ENCODE peak calls at places on chromosomes 6 and 20, in five cellular contexts. A, L, M, S and U are unnamed samples.
A peak's percentile ranks its signal among the peaks of the same experiment; 100 is the strongest.

GRCh38 chr20:49284818-49285217 is 7.0 kb upstream of the ZNFX1 start:
- DNase-seq in A (no peak), L (no peak), M (no peak), S (no peak), U (no peak)

GRCh38 chr6:93624408-93624807 is 205.0 kb upstream of the EPHA7 start:
- DNase-seq in A (no peak), L (no peak), M (no peak), S (no peak), U (no peak)

GRCh38 chr6:39402239-39402751 is 79.8 kb upstream of the KCNK16 start:
- DNase-seq in A (no peak), L (no peak), M (no peak), S (no peak), U (no peak)

GRCh38 chr20:57656821-57657536 is 36.8 kb upstream of the ZBP1 start:
- DNase-seq in A (no peak), L (no peak), M (peak; percentile 5), S (no peak), U (no peak)

GRCh38 chr6:158038291-158039177 is 56.9 kb downstream of the SYNJ2 start:
- DNase-seq in A (no peak), L (no peak), M (no peak), S (no peak), U (no peak)

GRCh38 chr20:52212943-52213342 is 21.4 kb upstream of the ZFP64 start:
- DNase-seq in A (no peak), L (no peak), M (no peak), S (no peak), U (no peak)

GRCh38 chr20:57653546-57653900 is 33.3 kb upstream of the ZBP1 start:
- DNase-seq in A (no peak), L (no peak), M (no peak), S (no peak), U (no peak)

GRCh38 chr6:160750276-160750689 is 48.2 kb downstream of the PLG start:
- DNase-seq in A (peak; percentile 39), L (peak; percentile 76), M (peak; percentile 74), S (peak; percentile 42), U (peak; percentile 85)

GRCh38 chr20:43820742-43821330 is 93.8 kb upstream of the TOX2 start:
- DNase-seq in A (no peak), L (no peak), M (no peak), S (no peak), U (no peak)

GRCh38 chr6:6494677-6495076 is 93.8 kb upstream of the LY86 start:
- DNase-seq in A (peak; percentile 45), L (peak; percentile 73), M (peak; percentile 85), S (peak; percentile 28), U (peak; percentile 89)

GRCh38 chr6:52929321-52930164 is 20.0 kb upstream of the GSTA3 start:
- DNase-seq in A (no peak), L (no peak), M (no peak), S (no peak), U (no peak)

GRCh38 chr6:53587291-53587690 is 42.4 kb upstream of the GCLC start:
- DNase-seq in A (no peak), L (no peak), M (no peak), S (no peak), U (peak; percentile 40)

GRCh38 chr6:28709478-28710349 is 184.0 kb downstream of the GPX5 start:
- DNase-seq in A (no peak), L (peak; percentile 67), M (no peak), S (peak; percentile 47), U (peak; percentile 68)

GRCh38 chr6:40877362-40877761 is 161.7 kb downstream of the UNC5CL start:
- DNase-seq in A (no peak), L (no peak), M (no peak), S (no peak), U (no peak)

GRCh38 chr6:63573140-63573898 is 1.0 kb downstream of the LOC128125822 start:
- DNase-seq in A (peak; percentile 55), L (peak; percentile 86), M (peak; percentile 90), S (peak; percentile 53), U (peak; percentile 94)

GRCh38 chr20:21213691-21214090 is 87.8 kb downstream of the KIZ start:
- DNase-seq in A (no peak), L (no peak), M (no peak), S (no peak), U (no peak)

GRCh38 chr20:62165762-62166399 is 16.9 kb upstream of the MTG2 start:
- DNase-seq in A (no peak), L (no peak), M (no peak), S (no peak), U (no peak)

GRCh38 chr6:14876778-14877613 is 368.9 kb upstream of the JARID2 start:
- DNase-seq in A (peak; percentile 95), L (no peak), M (no peak), S (no peak), U (no peak)
- TF ChIP-seq CREB1 in A (peak; percentile 72), L (no peak), M (no peak), S (no peak), U (no peak)

DNA sequence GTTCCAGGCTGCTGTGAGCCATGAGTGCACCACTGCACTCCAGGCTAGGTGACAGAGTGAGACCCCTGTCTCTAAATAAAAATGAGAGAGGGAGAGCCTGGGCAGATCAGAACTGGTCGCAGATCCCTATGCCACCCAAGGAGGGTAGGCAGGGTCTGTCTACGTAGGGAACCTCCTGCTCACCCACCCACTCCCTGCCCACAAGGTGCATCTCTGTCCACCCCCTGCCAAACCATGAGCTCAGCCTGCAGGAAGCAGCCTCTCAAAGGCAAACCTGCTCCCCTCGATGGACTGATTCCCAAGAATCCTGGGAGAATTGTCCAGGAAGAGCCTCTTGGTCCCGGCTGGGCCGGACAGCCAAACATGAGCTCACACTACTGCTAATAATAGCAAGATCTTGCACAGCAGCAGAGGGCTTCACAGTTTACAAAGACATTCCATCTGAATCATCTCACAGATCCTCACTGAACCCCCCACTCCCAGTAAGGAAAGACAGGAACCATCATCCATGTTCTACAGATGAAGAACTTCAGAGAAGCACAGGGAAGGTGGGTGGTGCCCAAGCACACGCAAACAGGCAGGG is 27.8 kb upstream of the TLDC2 start:
- DNase-seq in A (no peak), L (no peak), M (no peak), S (no peak), U (no peak)
- TF ChIP-seq CREB1 in A (no peak), L (no peak), M (no peak), S (no peak), U (no peak)

GRCh38 chr6:110358536-110359148 is 493 bp upstream of the METTL24 start:
- DNase-seq in A (no peak), L (no peak), M (no peak), S (no peak), U (no peak)
- TF ChIP-seq CREB1 in A (no peak), L (no peak), M (no peak), S (no peak), U (no peak)

DNA sequence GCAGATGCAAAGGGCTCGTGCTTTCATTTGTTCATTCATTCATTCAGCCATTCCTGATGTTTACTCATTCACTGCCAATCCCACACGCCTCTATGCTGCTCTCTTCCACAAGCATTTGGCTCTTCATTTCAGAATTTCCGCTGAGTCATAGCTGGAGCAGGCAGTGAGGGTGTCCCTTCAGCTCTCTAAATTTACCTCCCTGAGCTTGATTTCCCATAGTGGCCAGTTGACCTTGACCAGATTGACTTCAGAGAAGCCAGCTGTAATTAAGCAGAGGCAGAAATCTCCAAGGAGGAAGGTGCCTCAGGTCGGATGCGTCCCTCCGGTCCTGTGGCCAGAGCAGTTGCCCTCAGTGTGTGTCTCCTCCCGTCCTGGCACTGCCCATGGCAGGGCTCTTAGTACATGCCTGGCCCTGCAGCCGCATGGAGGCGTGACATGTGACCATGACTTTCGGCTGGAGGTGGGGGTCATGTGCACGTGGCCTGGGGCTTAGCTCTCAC is 267.2 kb upstream of the ECI2 start:
- DNase-seq in A (no peak), L (no peak), M (no peak), S (no peak), U (no peak)
- TF ChIP-seq CREB1 in A (no peak), L (no peak), M (no peak), S (no peak), U (no peak)

GRCh38 chr6:112163295-112164257 is 76.2 kb downstream of the FAM229B start:
- DNase-seq in A (peak; percentile 7), L (peak; percentile 94), M (peak; percentile 84), S (peak; percentile 80), U (peak; percentile 81)
- TF ChIP-seq CREB1 in A (no peak), L (no peak), M (no peak), S (no peak), U (no peak)

GRCh38 chr6:10801224-10801848 is 37.0 kb downstream of the MAK start:
- DNase-seq in A (no peak), L (peak; percentile 78), M (peak; percentile 73), S (peak; percentile 85), U (peak; percentile 65)
- TF ChIP-seq CREB1 in A (no peak), L (no peak), M (no peak), S (no peak), U (no peak)

DNA sequence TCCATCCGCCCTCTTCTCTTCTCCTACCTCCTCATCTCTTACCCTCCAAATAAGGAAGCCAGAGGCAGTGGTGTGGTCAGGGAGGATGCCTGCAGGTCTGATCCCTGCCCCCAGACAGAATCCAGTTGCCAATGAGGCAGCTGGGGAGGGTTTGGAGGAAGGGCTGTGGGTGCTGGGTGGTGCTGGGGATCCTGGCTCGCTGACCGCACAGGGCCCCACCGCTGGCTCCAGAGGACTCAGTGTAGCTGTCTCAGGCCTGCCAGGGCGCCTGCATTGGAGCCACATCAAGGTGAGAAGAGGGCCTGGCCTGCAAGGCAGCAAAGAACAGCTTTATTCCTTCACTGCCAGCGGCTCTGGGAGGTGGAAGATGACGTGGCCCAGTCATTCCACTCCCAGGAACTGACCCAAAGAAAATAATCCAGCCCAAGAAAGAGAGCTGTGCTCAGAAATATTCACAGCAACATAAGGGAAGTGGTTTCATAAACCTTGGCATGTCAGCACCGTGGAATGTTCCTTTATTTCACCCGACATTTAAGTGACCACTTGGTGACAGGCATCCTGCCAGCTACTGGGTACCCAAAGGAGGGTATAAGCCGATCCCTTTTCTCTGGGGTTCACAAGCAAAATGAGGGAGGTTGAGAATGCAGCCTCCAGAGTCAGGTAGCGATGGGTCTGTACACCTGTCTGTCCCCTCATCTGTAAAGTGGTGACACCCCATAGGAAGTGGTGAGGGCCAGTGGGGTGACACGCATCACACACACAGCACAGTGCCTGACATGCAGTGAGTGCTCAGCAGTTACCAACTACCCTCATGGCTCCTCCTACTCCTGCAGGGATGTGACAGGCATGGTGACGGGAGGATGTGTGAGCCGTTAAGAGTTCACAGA is 125.1 kb downstream of the SNX5 start:
- DNase-seq in A (no peak), L (no peak), M (no peak), S (no peak), U (no peak)
- TF ChIP-seq CREB1 in A (peak; percentile 26), L (no peak), M (no peak), S (no peak), U (no peak)